ENCODE peak calls at places on chromosomes 2 and 18, in ten cellular contexts. N is adrenal gland; H is sigmoid colon; G is AG04449; P is type B pancreatic cell; W is CD4-positive, alpha-beta T cell; O is GM12865; A is cardiac fibroblast; V is brain microvascular endothelial cell; K is lower lobe of right lung. R is an unnamed sample.
A peak's percentile ranks its signal among the peaks of the same experiment; 100 is the strongest.

GRCh38 chr2:199940373-199940772 is 14.9 kb downstream of the TYW5 start:
- DNase-seq in H (no peak), K (no peak), N (peak; percentile 28), A (peak; percentile 34), W (no peak), P (no peak), O (peak; percentile 8), V (no peak), G (no peak), R (no peak)

GRCh38 chr2:30670453-30670852 is 136.8 kb downstream of the CAPN13 start:
- DNase-seq in V (no peak), G (no peak), O (no peak), K (no peak), W (no peak), P (no peak), H (peak; percentile 5), A (no peak), N (no peak), R (no peak)

GRCh38 chr2:196314780-196315179 is 143.4 kb upstream of the STK17B start:
- DNase-seq in H (no peak), N (no peak), V (peak; percentile 63), W (no peak), O (no peak), G (no peak), P (no peak), A (peak; percentile 19), K (no peak), R (no peak)

GRCh38 chr2:95034221-95034620 is 8.7 kb downstream of the MAL start:
- DNase-seq in A (no peak), P (no peak), W (no peak), V (no peak), H (no peak), G (no peak), N (no peak), O (no peak), K (no peak), R (no peak)

GRCh38 chr2:204972606-204973336 is 427.5 kb downstream of the PARD3B start:
- DNase-seq in G (no peak), W (no peak), V (no peak), A (no peak), O (no peak), P (no peak), H (no peak), K (no peak), N (no peak), R (no peak)

GRCh38 chr2:178522950-178523595 is 42.8 kb downstream of the PLEKHA3 start:
- DNase-seq in V (peak; percentile 70), N (peak; percentile 85), P (peak; percentile 87), K (peak; percentile 89), O (peak; percentile 89), H (peak; percentile 91), A (peak; percentile 86), W (peak; percentile 79), G (no peak), R (peak; percentile 22)

GRCh38 chr2:197626965-197627629 is 48.3 kb downstream of the RFTN2 start:
- DNase-seq in N (no peak), K (no peak), A (no peak), H (no peak), W (no peak), V (no peak), P (no peak), O (peak; percentile 11), G (no peak), R (no peak)

GRCh38 chr18:73006331-73006730 is 138.5 kb upstream of the NETO1 start:
- DNase-seq in N (no peak), A (no peak), H (no peak), G (no peak), V (no peak), P (no peak), W (no peak), K (no peak), O (no peak), R (no peak)

GRCh38 chr18:77056399-77057015 is 76.1 kb downstream of the MBP start:
- DNase-seq in K (peak; percentile 81), V (no peak), G (no peak), O (no peak), H (no peak), W (no peak), P (no peak), N (no peak), A (peak; percentile 78), R (no peak)

GRCh38 chr18:76126327-76126726 is 368.7 kb downstream of the ZNF516 start:
- DNase-seq in V (no peak), P (no peak), N (no peak), A (no peak), H (no peak), W (no peak), K (no peak), O (no peak), G (no peak), R (no peak)

GRCh38 chr18:53070706-53071105 is 730.7 kb downstream of the DCC start:
- DNase-seq in A (no peak), V (no peak), K (no peak), P (no peak), N (no peak), H (no peak), O (no peak), G (no peak), W (no peak), R (no peak)

GRCh38 chr2:205815645-205816044 is 133.3 kb downstream of the NRP2 start:
- DNase-seq in N (no peak), V (no peak), P (no peak), A (no peak), H (no peak), G (no peak), O (no peak), K (no peak), W (no peak), R (no peak)

GRCh38 chr2:112121682-112122254 is 16.4 kb upstream of the FBLN7 start:
- DNase-seq in G (no peak), W (no peak), V (peak; percentile 40), O (peak; percentile 52), H (no peak), P (no peak), A (peak; percentile 77), K (no peak), N (peak; percentile 41), R (peak; percentile 12)

GRCh38 chr2:201777869-201778268 is 2.9 kb downstream of the ALS2 start:
- DNase-seq in K (no peak), P (no peak), A (no peak), O (no peak), H (no peak), G (no peak), W (no peak), V (no peak), N (no peak), R (no peak)

DNA sequence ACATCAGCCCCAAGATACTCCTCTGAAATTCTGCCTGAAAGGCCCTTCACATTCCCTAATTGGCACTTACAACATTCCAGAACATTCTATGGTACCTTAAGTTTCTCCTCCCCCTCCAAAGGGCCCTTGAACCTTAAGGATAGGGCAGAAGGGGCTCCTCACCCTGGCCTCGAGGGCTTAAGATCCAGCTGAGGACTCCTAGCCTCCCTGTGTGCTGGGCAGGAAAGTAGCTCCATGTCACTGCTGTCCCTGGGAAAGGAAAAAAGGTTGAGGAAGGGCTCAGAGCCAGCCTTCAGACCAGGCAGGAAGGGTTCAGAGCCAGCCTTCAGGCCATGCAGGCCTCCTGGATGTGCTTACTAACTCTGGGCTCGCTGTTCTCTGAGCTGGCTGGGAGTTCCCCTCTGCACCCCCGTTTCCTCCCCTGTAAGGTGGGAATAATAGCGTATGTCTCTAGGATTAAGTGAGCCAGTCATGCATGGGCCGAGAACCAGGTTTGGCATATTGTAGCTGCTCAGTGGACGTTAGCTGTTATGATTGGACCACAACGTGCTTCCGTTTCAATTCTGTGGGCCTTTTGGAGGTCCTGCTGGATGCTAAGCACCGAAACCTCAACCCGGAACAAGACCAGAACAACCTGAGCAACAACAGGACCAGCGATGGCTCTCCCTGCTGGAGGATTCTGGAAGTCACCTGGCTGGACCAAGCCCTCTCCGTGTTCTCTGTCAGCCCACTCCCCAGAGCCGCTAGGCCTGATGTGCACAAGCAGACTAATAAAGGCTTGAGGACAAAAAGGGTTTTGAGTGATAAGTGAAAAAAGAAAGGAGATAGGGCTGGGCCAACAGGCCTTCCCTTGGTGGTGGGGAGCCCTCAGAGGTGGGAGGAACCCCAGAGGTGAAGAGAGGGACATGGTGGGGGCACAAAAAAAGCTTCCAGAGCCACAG is 1.0 kb upstream of the B3GNT7 start:
- DNase-seq in W (no peak), G (no peak), V (no peak), N (peak; percentile 10), A (no peak), H (no peak), O (peak; percentile 93), P (no peak), K (no peak), R (no peak)
- TF ChIP-seq CTCF in W (no peak), G (no peak), V (peak; percentile 40), N (no peak), A (peak; percentile 18), H (no peak), O (peak; percentile 65), P (peak; percentile 34), K (peak; percentile 29), R (no peak)

GRCh38 chr18:69469444-69469919 is 68.8 kb downstream of the DOK6 start:
- DNase-seq in O (peak; percentile 3), G (no peak), H (peak; percentile 52), A (no peak), W (peak; percentile 25), K (no peak), V (no peak), N (no peak), P (no peak), R (no peak)
- TF ChIP-seq CTCF in O (no peak), G (no peak), H (no peak), A (no peak), W (peak; percentile 19), K (no peak), V (peak; percentile 39), N (peak; percentile 10), P (peak; percentile 60), R (peak; percentile 13)

DNA sequence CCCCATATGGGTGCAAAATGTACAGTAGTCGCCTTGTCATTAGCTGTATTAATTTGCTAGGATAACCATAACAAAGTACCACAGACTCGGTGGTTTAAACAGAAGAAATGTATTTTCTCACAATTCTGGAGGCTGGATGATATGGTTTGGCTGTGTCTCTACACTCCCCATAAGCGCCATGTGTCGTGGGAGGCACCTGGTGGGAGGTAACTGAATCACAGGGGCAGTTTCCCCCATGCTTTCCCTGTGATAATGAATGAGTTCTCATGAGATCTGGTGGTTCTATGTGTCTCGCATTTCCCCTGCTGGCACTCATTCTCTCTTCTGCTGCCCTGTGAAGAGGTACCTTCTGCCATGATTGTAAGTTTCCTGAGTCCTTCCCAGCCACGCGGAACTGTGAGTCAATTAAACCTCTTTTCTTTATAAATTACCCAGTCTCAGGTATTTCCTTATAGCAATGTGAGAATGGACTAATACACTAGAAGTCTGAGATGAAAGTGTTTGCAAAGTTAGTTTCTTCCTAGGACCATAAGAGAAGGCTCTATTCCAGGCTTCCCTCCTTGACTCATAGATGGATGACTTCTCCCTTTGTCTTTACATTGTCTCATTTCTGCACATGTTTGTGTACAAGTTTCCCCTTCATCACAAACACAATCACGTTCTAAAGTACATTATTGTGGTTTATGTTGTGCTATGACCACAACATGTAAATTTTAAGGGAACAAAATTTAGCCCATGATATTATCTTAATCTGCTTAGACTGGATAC is 1442.6 kb downstream of the SUCLG1 start:
- DNase-seq in G (no peak), A (no peak), K (no peak), O (no peak), W (no peak), N (no peak), P (no peak), V (no peak), H (no peak), R (no peak)
- TF ChIP-seq CTCF in G (no peak), A (no peak), K (no peak), O (no peak), W (no peak), N (no peak), P (no peak), V (no peak), H (no peak), R (no peak)

GRCh38 chr2:98608118-98608961 is at the start of the genes COA5 and UNC50:
- DNase-seq in V (peak; percentile 72), W (peak; percentile 88), H (peak; percentile 94), P (peak; percentile 91), A (peak; percentile 94), G (no peak), K (peak; percentile 95), N (peak; percentile 92), O (peak; percentile 96), R (peak; percentile 62)
- TF ChIP-seq CTCF in V (no peak), W (no peak), H (no peak), P (peak; percentile 30), A (no peak), G (peak; percentile 17), K (no peak), N (no peak), O (no peak), R (no peak)